ENCODE peak calls at places on chromosomes 11 and 22, in five cellular contexts. S is K562, V is H1, L is Panc1, K is spleen. F is an unnamed sample. For H3K9me3, the result is how much of the 10 kb centered on the place peaks cover.

GRCh38 chr11:4637662-4638047 is 378 bp downstream of the OR51D1 start:
- DNase-seq in S (no peak), V (no peak), L (no peak), K (no peak), F (no peak)

GRCh38 chr11:10693509-10694071 is at the start of gene IRAG1:
- DNase-seq in S (no peak), V (no peak), L (no peak), K (no peak), F (peak)

GRCh38 chr11:70111269-70112016 is 33.3 kb downstream of the ANO1 start:
- DNase-seq in S (peak), V (no peak), L (no peak), K (no peak), F (peak)

GRCh38 chr22:46457502-46458488 is 79.6 kb downstream of the CELSR1 start:
- DNase-seq in S (no peak), V (no peak), L (no peak), K (no peak), F (no peak)

GRCh38 chr11:126339866-126340434 is 15.5 kb upstream of the ST3GAL4 start:
- DNase-seq in S (no peak), V (no peak), L (no peak), K (peak), F (peak)

GRCh38 chr11:93209476-93209875 is 11.7 kb upstream of the SLC36A4 start:
- DNase-seq in S (no peak), V (no peak), L (no peak), K (no peak), F (no peak)

GRCh38 chr11:43992834-43993637 is 50.6 kb downstream of the C11orf96 start:
- DNase-seq in S (no peak), V (no peak), L (no peak), K (peak), F (no peak)

GRCh38 chr11:93689166-93689734 is 27.8 kb downstream of the CEP295 start:
- DNase-seq in S (no peak), V (no peak), L (no peak), K (no peak), F (no peak)

GRCh38 chr11:104091281-104092071 is 55.0 kb downstream of the DDI1 start:
- DNase-seq in S (no peak), V (no peak), L (no peak), K (no peak), F (no peak)

GRCh38 chr11:120518356-120518755 is 6.8 kb downstream of the GRIK4 start:
- DNase-seq in S (no peak), V (no peak), L (no peak), K (peak), F (no peak)

GRCh38 chr11:69051381-69052342 is 2.9 kb downstream of the TPCN2 start:
- DNase-seq in S (no peak), V (no peak), L (no peak), K (no peak), F (no peak)

GRCh38 chr11:93662177-93662575 is 694 bp downstream of the CEP295 start:
- DNase-seq in S (peak), V (no peak), L (no peak), K (no peak), F (no peak)

GRCh38 chr11:60964801-60965200 is 6.7 kb upstream of the CD6 start:
- DNase-seq in S (no peak), V (no peak), L (no peak), K (no peak), F (no peak)

GRCh38 chr22:32917577-32918375 is 116.3 kb downstream of the TIMP3 start:
- DNase-seq in S (no peak), V (no peak), L (no peak), K (no peak), F (no peak)

GRCh38 chr11:134382830-134383229 is 29.2 kb downstream of the B3GAT1 start:
- DNase-seq in S (no peak), V (no peak), L (no peak), K (no peak), F (no peak)

GRCh38 chr11:134385774-134386565 is 26.1 kb downstream of the B3GAT1 start:
- DNase-seq in S (no peak), V (no peak), L (no peak), K (no peak), F (peak)

GRCh38 chr11:134383576-134384221 is 28.3 kb downstream of the B3GAT1 start:
- DNase-seq in S (no peak), V (no peak), L (no peak), K (no peak), F (no peak)

GRCh38 chr11:134385171-134385570 is 26.9 kb downstream of the B3GAT1 start:
- DNase-seq in S (no peak), V (no peak), L (no peak), K (no peak), F (no peak)

DNA sequence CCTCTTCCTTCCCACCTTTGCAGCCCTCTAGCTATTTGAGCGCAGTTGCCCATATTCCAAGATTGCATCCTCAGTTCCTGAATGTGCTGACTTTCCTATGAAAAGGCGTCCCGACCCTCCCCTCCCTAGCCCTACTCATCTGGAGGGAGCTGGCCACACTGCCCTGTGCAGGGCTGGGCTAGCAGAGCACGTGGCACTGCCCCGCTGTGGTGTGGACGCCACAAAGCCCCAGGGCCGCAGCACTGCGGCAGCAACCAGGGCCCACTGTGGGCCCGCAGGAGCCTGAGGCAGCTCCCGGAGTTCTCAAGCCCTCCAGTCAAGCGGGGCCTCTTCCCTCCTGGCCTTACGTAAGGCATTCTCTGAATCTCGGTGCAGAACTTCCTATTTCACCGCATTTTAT is 27.6 kb downstream of the B3GAT1 start:
- DNase-seq in S (no peak), V (no peak), L (no peak), K (no peak), F (no peak)
- H3K9me3 ChIP-seq in S (under half), V (under half), L (under half), K (under half), F (under half)

GRCh38 chr11:115918579-115918978 is 414.4 kb upstream of the CADM1 start:
- DNase-seq in S (no peak), V (no peak), L (no peak), K (no peak), F (no peak)

GRCh38 chr11:115921540-115921939 is 417.3 kb upstream of the CADM1 start:
- DNase-seq in S (no peak), V (no peak), L (no peak), K (no peak), F (no peak)

GRCh38 chr11:115920087-115920461 is 415.9 kb upstream of the CADM1 start:
- DNase-seq in S (no peak), V (no peak), L (no peak), K (no peak), F (no peak)

GRCh38 chr11:115920841-115921480 is 416.7 kb upstream of the CADM1 start:
- DNase-seq in S (no peak), V (no peak), L (no peak), K (no peak), F (no peak)

GRCh38 chr11:115919341-115920086 is 415.3 kb upstream of the CADM1 start:
- DNase-seq in S (no peak), V (no peak), L (no peak), K (no peak), F (no peak)
- TF ChIP-seq POLR2AphosphoS5 in S (no peak), V (no peak), L (no peak), K (no peak), F (no peak)

GRCh38 chr22:31618057-31618456 is 44.0 kb downstream of the PISD start:
- DNase-seq in S (no peak), V (no peak), L (no peak), K (no peak), F (no peak)

GRCh38 chr22:31618471-31619176 is 43.4 kb downstream of the PISD start:
- DNase-seq in S (no peak), V (no peak), L (no peak), K (no peak), F (no peak)

GRCh38 chr22:31620756-31621480 is 41.1 kb downstream of the PISD start:
- DNase-seq in S (no peak), V (no peak), L (no peak), K (no peak), F (no peak)

GRCh38 chr22:31621507-31622160 is 40.4 kb downstream of the PISD start:
- DNase-seq in S (no peak), V (no peak), L (no peak), K (no peak), F (no peak)

DNA sequence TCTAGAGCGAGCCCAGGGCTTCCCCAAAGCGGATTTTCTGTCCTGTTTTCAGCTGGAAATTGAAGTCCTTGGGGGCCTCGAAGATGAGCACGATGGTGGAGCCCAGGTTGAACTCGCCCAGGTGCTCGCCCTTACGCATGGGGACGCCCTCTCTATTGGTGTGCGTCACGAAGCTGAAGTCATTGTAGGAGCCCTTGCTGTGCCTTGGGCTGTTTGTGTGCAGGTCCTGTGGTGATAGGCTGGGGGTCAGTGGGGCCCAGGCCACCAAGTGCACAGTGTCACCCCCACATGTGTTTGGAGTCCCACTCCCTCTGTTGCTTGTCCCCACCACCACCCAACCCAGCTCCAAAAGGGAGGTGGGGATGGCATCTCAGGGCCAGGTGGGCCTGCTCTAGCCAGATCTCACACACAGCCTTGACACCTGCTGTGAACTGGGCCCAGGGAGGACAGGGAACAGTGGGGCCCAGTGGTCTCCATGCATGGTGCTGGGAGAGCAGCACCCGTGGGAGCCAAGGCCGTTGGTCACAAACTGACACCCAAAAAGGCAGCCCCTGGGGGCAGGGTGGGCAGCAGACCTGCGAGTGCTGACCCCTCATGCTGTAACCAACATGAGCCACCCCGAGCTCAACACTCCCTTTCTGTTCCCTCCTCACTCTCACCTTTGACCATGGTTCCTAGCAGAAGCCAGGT is 42.3 kb downstream of the PISD start:
- DNase-seq in S (no peak), V (no peak), L (no peak), K (no peak), F (no peak)
- H3K27ac ChIP-seq in S (no peak), V (no peak), L (no peak), K (no peak), F (no peak)

DNA sequence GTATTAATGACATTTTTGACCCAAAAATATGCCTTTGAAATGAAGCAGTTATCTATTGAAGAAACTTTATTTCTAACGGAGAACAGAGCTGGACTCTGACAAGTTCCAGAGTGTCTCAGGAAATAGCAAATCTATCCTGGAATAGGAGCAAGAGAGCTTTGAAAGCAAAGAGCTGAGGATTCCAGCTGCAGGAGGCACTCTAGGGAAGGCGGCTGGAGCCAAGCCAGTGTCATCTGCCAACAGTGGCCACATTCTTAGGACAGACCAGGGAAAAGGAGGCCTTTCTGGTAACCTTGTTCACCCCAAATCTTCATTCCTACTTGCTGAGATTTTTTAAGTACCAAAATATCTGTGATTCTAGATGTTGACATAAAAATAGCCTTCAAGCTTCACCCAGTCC is 493.5 kb upstream of the B3GAT1 start:
- DNase-seq in S (no peak), V (no peak), L (no peak), K (no peak), F (no peak)
- H3K9me3 ChIP-seq in S (under half), V (under half), L (under half), K (under half), F (under half)

GRCh38 chr11:87137711-87138110 is 100.0 kb downstream of the TMEM135 start:
- DNase-seq in S (no peak), V (no peak), L (no peak), K (no peak), F (no peak)
- TF ChIP-seq POLR2AphosphoS5 in S (no peak), V (no peak), L (no peak), K (no peak), F (no peak)

DNA sequence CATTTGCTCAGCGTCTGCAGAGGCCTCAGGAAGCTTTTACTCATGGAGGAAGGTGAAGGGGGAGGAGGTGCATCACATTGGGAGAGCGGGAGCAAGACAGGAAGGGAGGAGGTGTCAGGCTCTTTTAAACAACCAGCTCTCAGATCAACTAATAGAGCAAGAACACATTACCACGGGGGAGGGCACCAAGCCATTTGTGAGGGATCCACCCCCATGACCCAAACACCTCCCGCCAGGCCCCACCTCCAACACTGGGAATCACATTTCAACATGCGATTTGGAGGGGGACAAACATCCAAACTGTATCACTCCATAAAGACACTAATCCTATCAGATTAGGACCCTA is 18.9 kb upstream of the THY1 start:
- DNase-seq in S (peak), V (no peak), L (no peak), K (no peak), F (no peak)
- H3K27ac ChIP-seq in S (peak), V (no peak), L (no peak), K (no peak), F (no peak)

GRCh38 chr11:28139848-28140415 is 31.7 kb downstream of the METTL15 start:
- DNase-seq in S (no peak), V (no peak), L (no peak), K (no peak), F (no peak)

GRCh38 chr11:28140689-28141455 is 32.7 kb downstream of the METTL15 start:
- DNase-seq in S (no peak), V (no peak), L (no peak), K (no peak), F (no peak)

GRCh38 chr11:28133146-28133545 is 25.0 kb downstream of the METTL15 start:
- DNase-seq in S (no peak), V (no peak), L (no peak), K (no peak), F (no peak)

GRCh38 chr11:28142724-28143123 is 34.5 kb downstream of the METTL15 start:
- DNase-seq in S (no peak), V (no peak), L (no peak), K (no peak), F (no peak)

DNA sequence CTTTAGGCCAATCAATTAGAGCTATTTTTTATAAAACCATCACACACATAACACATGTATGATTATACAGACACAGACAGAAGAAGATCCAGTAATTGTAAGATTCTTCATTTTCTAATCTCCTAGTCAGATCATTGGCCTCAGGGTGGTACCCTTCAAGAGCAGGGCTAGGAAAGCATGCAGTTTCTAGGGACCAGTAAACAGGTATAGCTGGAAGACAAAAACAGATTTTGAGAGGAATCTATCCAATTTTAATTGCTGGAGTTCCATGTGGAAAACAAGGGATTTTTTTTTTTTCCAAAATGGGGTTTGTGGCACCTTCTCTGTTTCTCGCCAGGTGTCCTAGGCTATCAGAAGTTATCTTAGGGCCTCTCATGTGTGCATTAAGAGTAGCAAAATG is 29.6 kb downstream of the METTL15 start:
- DNase-seq in S (no peak), V (no peak), L (no peak), K (no peak), F (no peak)
- H3K9me3 ChIP-seq in S (under half), V (half or more), L (under half), K (half or more), F (under half)

GRCh38 chr22:49962751-49963646 is 2.4 kb downstream of the PIM3 start:
- DNase-seq in S (no peak), V (no peak), L (no peak), K (peak), F (peak)

GRCh38 chr22:49960967-49961600 is 512 bp downstream of the PIM3 start:
- DNase-seq in S (peak), V (peak), L (no peak), K (peak), F (peak)

GRCh38 chr22:49961601-49962011 is 1.0 kb downstream of the PIM3 start:
- DNase-seq in S (no peak), V (no peak), L (no peak), K (no peak), F (no peak)

GRCh38 chr22:49963647-49964026 is 3.1 kb downstream of the PIM3 start:
- DNase-seq in S (no peak), V (no peak), L (no peak), K (no peak), F (peak)

GRCh38 chr22:49962012-49962750 is 1.6 kb downstream of the PIM3 start:
- DNase-seq in S (peak), V (peak), L (no peak), K (peak), F (peak)
- TF ChIP-seq POLR2AphosphoS5 in S (no peak), V (no peak), L (no peak), K (peak), F (peak)

GRCh38 chr11:122042981-122043380 is 73.0 kb downstream of the BLID start:
- DNase-seq in S (no peak), V (no peak), L (no peak), K (no peak), F (no peak)

GRCh38 chr11:122046438-122046837 is 69.6 kb downstream of the BLID start:
- DNase-seq in S (no peak), V (no peak), L (no peak), K (no peak), F (no peak)

GRCh38 chr11:122044086-122044485 is 71.9 kb downstream of the BLID start:
- DNase-seq in S (no peak), V (no peak), L (no peak), K (no peak), F (no peak)

GRCh38 chr11:122046846-122047245 is 69.2 kb downstream of the BLID start:
- DNase-seq in S (no peak), V (no peak), L (no peak), K (no peak), F (no peak)

GRCh38 chr11:122045181-122045586 is 70.8 kb downstream of the BLID start:
- DNase-seq in S (no peak), V (no peak), L (no peak), K (no peak), F (no peak)
- H3K27ac ChIP-seq in S (no peak), V (no peak), L (no peak), K (no peak), F (no peak)